ENCODE peak calls at places on chromosomes 3 and 15, in five cellular contexts. B, L, C, X and J are unnamed samples. For H3K4me1, the result is how much of the 10 kb centered on the place peaks cover.

GRCh38 chr3:73422556-73422955 is 202.2 kb downstream of the PDZRN3 start:
- DNase-seq in X (no peak), L (no peak), B (no peak), C (no peak), J (no peak)

GRCh38 chr3:62493116-62493801 is 119.9 kb upstream of the FEZF2 start:
- DNase-seq in L (no peak), X (peak), B (no peak), C (no peak), J (no peak)

GRCh38 chr3:72274511-72275295 is 489.8 kb upstream of the PROK2 start:
- DNase-seq in L (no peak), C (no peak), X (no peak), B (no peak), J (no peak)

GRCh38 chr3:64918989-64919388 is 231.2 kb upstream of the ADAMTS9 start:
- DNase-seq in C (peak), X (no peak), L (no peak), B (no peak), J (no peak)

GRCh38 chr3:121690777-121691405 is 30.2 kb upstream of the HCLS1 start:
- DNase-seq in X (no peak), B (peak), C (no peak), L (no peak), J (no peak)

GRCh38 chr3:31959951-31960792 is 20.9 kb downstream of the OSBPL10 start:
- DNase-seq in B (no peak), L (no peak), C (no peak), X (peak), J (no peak)

GRCh38 chr3:146090521-146090920 is 70.5 kb downstream of the PLOD2 start:
- DNase-seq in B (no peak), L (no peak), C (no peak), X (no peak), J (no peak)

GRCh38 chr15:44738340-44738984 is 2.1 kb downstream of the TRIM69 start:
- DNase-seq in B (no peak), C (peak), X (peak), L (peak), J (peak)

GRCh38 chr15:69036856-69037255 is 22.4 kb downstream of the NOX5 start:
- DNase-seq in B (no peak), L (no peak), X (no peak), C (no peak), J (no peak)

GRCh38 chr3:171991166-171991565 is 48.2 kb upstream of the FNDC3B start:
- DNase-seq in X (no peak), L (no peak), B (no peak), C (no peak), J (peak)

GRCh38 chr3:43838877-43839276 is 148.1 kb downstream of the ABHD5 start:
- DNase-seq in L (no peak), X (peak), C (no peak), B (no peak), J (no peak)

GRCh38 chr3:117708601-117709000 is 999.0 kb downstream of the TUSC7 start:
- DNase-seq in L (no peak), B (no peak), X (no peak), C (no peak), J (no peak)

GRCh38 chr3:44396200-44397171 is 57.9 kb downstream of the TCAIM start:
- DNase-seq in B (no peak), L (no peak), C (no peak), X (no peak), J (no peak)

GRCh38 chr3:101072299-101072698 is 79.1 kb upstream of the ABI3BP start:
- DNase-seq in L (peak), B (no peak), C (no peak), X (no peak), J (no peak)

GRCh38 chr3:10993729-10994065 is 1.1 kb downstream of the SLC6A1 start:
- DNase-seq in L (no peak), B (no peak), X (no peak), C (no peak), J (no peak)

GRCh38 chr3:132038198-132038825 is 3.5 kb upstream of the CPNE4 start:
- DNase-seq in C (peak), B (no peak), L (peak), X (peak), J (peak)

GRCh38 chr15:49847937-49848823 is 227.3 kb downstream of the DTWD1 start:
- DNase-seq in B (no peak), C (no peak), X (no peak), L (peak), J (no peak)

GRCh38 chr3:26346497-26346896 is 276.1 kb upstream of the LRRC3B start:
- DNase-seq in L (no peak), B (no peak), C (no peak), X (no peak), J (no peak)

GRCh38 chr15:79923068-79923514 is 26.3 kb upstream of the MTHFS start:
- DNase-seq in C (peak), B (no peak), X (peak), L (peak), J (peak)
- H3K4me1 ChIP-seq in C (under half), B (under half), X (under half), L (under half), J (under half)

GRCh38 chr3:102474207-102474606 is 39.4 kb downstream of the ZPLD1 start:
- DNase-seq in L (no peak), B (no peak), X (no peak), C (no peak), J (no peak)
- TF ChIP-seq JUNB in L (no peak), B (no peak), X (no peak), C (no peak), J (no peak)

DNA sequence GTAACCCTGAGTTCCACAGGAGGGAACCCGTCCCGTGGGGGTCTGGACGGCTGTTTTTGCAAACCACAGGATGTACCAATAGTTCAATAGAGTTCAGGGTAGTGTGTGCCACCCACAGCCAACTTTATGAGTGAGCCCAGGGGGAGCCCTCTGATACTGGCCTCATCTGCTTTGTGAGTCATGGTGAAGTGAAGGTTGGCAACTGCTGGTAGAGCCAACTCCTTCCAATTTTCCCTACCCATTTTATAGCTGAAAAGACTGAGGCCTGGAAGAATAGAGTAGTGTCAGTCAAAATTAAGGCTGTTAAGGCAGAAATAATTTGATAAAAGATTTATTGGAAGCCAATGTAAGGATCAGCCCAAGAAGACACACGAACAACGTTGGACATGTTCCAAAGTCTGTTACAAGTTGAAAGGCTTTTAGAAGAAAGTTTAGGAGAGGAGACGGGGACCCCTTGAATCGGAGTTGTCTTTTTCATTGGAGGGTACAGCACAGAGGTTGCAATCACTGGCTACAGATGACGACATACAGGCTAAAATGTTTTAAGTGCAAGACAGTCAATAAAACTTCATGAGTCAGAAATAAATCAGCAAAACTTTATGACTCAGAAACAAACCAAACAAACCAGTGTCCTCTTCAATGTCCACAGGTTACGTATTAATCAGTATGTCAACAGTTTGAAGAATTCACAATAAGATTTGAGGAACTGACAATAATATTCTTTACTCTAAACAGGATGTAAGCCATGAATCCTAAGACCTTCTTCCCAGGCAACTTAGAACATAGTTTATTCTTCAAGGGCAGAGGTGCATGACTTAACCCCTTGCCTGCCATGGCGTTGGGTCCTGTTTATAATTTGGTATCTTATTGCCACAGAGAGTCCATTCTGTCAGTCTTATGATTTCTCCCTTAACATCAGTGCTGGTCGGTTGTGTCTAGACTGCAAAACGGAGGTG is 62.9 kb upstream of the NR2E3 start:
- DNase-seq in C (no peak), X (no peak), L (peak), B (no peak), J (peak)
- H3K4me1 ChIP-seq in C (under half), X (under half), L (half or more), B (under half), J (under half)

DNA sequence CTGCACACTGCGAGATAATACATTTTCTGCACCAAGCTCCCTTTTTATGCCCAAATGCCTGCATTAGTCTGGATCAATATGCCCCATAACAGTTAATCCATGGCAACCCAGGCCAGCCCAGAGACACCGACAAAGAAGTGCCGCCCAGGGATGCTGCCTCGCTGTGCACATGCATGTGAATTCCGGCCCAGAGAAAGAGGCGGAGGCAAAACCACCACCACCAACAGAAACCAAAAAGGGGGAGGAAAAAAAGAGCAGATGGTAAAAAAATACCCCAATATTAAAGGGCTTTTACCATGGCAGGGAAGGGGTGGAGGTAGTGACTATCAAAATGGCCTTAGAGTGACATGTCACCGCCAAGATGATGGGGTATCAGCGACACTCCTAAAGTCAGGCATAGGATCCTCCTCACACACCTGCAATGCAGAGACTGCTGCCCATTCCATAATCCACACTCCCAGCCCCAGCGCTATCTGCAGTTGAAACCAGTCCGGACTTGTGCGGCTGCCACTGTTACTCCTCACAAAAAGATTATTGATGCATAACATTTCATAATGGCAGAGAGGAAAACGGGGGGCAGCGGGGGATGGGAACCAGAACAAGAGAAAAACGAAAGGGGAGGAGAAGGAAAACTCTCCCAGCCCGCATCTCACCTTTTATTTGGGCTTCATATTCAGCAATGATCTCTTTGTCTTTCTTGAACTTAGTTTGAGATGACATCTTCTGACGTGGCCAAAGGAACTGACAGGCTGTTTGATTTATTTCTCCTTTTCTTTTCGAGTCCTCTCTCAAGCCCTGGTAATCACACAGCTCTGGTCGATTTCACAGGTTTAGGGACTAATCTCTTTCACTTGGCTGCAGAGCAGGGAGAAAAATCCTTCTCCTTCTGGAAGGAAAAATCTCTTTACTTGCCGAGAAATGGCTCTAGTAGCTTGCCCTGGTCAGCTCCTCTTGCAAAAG is 934 bp downstream of the SRGAP3 start:
- DNase-seq in C (no peak), X (no peak), B (no peak), L (no peak), J (no peak)
- TF ChIP-seq JUNB in C (no peak), X (no peak), B (no peak), L (no peak), J (no peak)

GRCh38 chr3:179182892-179183291 is 34.7 kb downstream of the PIK3CA start:
- DNase-seq in B (no peak), X (no peak), L (no peak), C (no peak), J (no peak)

GRCh38 chr3:179179979-179180758 is 32.0 kb downstream of the PIK3CA start:
- DNase-seq in L (no peak), X (no peak), C (no peak), B (no peak), J (no peak)

GRCh38 chr3:179179256-179179655 is 31.1 kb downstream of the PIK3CA start:
- DNase-seq in X (no peak), L (no peak), B (no peak), C (no peak), J (no peak)

GRCh38 chr3:179181021-179181472 is 32.9 kb downstream of the PIK3CA start:
- DNase-seq in B (no peak), L (no peak), X (no peak), C (no peak), J (no peak)

DNA sequence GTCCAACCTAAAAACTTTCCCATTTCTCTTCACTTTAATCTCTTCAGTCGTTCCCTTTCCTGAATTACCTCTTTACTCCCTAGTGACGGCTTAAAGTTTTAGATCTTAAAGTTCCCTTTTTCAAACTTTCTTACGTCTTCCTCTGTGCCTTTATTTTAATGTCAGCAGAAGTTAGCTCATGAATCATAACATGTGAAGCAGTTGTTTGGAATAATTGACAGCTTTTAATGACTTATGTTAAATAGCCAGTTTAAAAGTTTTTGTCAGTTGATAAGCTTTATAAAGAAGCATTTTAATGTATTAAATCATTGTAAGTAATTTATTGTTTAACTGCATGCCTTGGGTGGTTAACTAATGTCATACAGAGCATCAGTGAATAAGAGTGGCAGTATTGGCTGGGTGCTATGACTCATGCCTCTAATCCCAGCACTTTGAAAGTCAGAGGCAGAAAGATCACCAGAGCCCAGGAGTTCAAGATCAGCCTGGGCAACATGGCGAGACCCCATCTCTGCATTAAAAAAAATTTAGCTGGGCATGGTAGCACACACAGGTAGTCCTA is 33.9 kb downstream of the PIK3CA start:
- DNase-seq in C (no peak), X (no peak), B (no peak), L (no peak), J (no peak)
- H3K4me1 ChIP-seq in C (under half), X (under half), B (under half), L (under half), J (under half)

DNA sequence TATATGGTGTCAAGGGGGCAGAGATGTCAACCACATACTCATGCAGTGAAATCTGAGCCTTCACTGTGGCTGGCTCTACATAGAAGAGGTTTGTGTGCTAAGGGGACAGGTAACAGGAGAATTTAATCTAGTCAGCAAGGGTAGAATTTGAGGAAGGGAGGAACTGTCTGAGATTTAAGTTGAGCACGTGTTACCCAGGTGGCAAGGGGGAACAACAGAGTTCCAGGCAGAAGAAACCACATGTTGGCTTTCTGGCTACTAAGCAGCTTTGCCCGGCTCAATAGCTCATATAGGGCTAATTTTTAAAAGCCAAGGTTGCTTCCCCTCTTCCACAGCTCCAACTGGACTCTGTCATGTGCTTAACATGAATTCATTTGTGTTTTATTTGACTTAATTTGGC is 397.6 kb downstream of the EDEM1 start:
- DNase-seq in L (no peak), X (no peak), C (no peak), B (no peak), J (no peak)
- TF ChIP-seq JUNB in L (no peak), X (no peak), C (no peak), B (no peak), J (no peak)